ENCODE peak calls at places on chromosomes 1 and 21, in six cellular contexts. I, N, B, T, D and E are unnamed samples.

GRCh38 chr1:244349581-244350001 is 102.1 kb downstream of the ADSS2 start:
- DNase-seq in I (no peak), N (peak), B (peak), T (no peak), D (peak), E (no peak)

GRCh38 chr1:182032251-182032650 is 29.3 kb downstream of the ZNF648 start:
- DNase-seq in I (no peak), N (no peak), B (no peak), T (no peak), D (no peak), E (no peak)

GRCh38 chr1:51170342-51170741 is 65.7 kb upstream of the RNF11 start:
- DNase-seq in I (peak), N (peak), B (no peak), T (no peak), D (no peak), E (no peak)

GRCh38 chr1:37676281-37677243 is 15.8 kb upstream of the CDCA8 start:
- DNase-seq in I (no peak), N (no peak), B (no peak), T (no peak), D (no peak), E (no peak)

GRCh38 chr1:114609826-114610225 is 28.4 kb upstream of the BCAS2 start:
- DNase-seq in I (no peak), N (no peak), B (no peak), T (no peak), D (no peak), E (no peak)

GRCh38 chr1:16175610-16176553 is 20.0 kb upstream of the EPHA2 start:
- DNase-seq in I (peak), N (peak), B (no peak), T (no peak), D (no peak), E (no peak)

GRCh38 chr1:205375816-205376545 is 19.3 kb upstream of the KLHDC8A start:
- DNase-seq in I (peak), N (peak), B (peak), T (peak), D (no peak), E (peak)

GRCh38 chr1:224432672-224433040 is 1.9 kb downstream of the WDR26 start:
- DNase-seq in I (peak), N (no peak), B (no peak), T (no peak), D (no peak), E (no peak)

GRCh38 chr1:34547043-34547674 is 207.7 kb upstream of the GJB5 start:
- DNase-seq in I (no peak), N (no peak), B (peak), T (no peak), D (peak), E (peak)

GRCh38 chr21:45087022-45087823 is 12.8 kb downstream of the ADARB1 start:
- DNase-seq in I (no peak), N (peak), B (no peak), T (no peak), D (no peak), E (no peak)

GRCh38 chr21:42350899-42351543 is at the start of gene TFF2:
- DNase-seq in I (no peak), N (no peak), B (peak), T (no peak), D (no peak), E (no peak)

GRCh38 chr1:233597489-233597901 is 16.4 kb upstream of the KCNK1 start:
- DNase-seq in I (peak), N (no peak), B (no peak), T (no peak), D (no peak), E (no peak)

GRCh38 chr1:41174170-41174569 is 67.9 kb downstream of the SCMH1 start:
- DNase-seq in I (no peak), N (no peak), B (no peak), T (no peak), D (no peak), E (no peak)

GRCh38 chr1:112614460-112615065 is 4.4 kb downstream of the ST7L start:
- DNase-seq in I (peak), N (peak), B (no peak), T (no peak), D (peak), E (peak)

GRCh38 chr1:30599721-30600120 is 123.7 kb downstream of the MATN1 start:
- DNase-seq in I (no peak), N (no peak), B (peak), T (no peak), D (no peak), E (no peak)

GRCh38 chr1:117290855-117291254 is 76.4 kb upstream of the MAN1A2 start:
- DNase-seq in I (no peak), N (no peak), B (no peak), T (no peak), D (no peak), E (no peak)

GRCh38 chr21:45768011-45768740 is 124.7 kb downstream of the PCBP3 start:
- DNase-seq in I (peak), N (peak), B (no peak), T (no peak), D (no peak), E (no peak)

GRCh38 chr1:232890340-232890953 is 60.0 kb upstream of the NTPCR start:
- DNase-seq in I (peak), N (no peak), B (no peak), T (no peak), D (no peak), E (no peak)

GRCh38 chr1:18360251-18360650 is 120.5 kb upstream of the KLHDC7A start:
- DNase-seq in I (no peak), N (no peak), B (no peak), T (no peak), D (no peak), E (peak)

GRCh38 chr1:84620720-84621313 is 46.6 kb upstream of the CTBS start:
- DNase-seq in I (peak), N (peak), B (peak), T (peak), D (peak), E (peak)

GRCh38 chr21:37225440-37225839 is 41.7 kb downstream of the VPS26C start:
- DNase-seq in I (no peak), N (no peak), B (no peak), T (no peak), D (no peak), E (no peak)

GRCh38 chr1:21925334-21925940 is 11.7 kb downstream of the HSPG2 start:
- DNase-seq in I (no peak), N (no peak), B (no peak), T (no peak), D (no peak), E (no peak)

GRCh38 chr1:63169057-63169456 is 153.3 kb upstream of the FOXD3 start:
- DNase-seq in I (no peak), N (no peak), B (no peak), T (no peak), D (no peak), E (no peak)
- H3K23ac ChIP-seq in I (no peak), N (no peak), B (no peak), T (no peak), D (no peak), E (no peak)

GRCh38 chr1:177786346-177786745 is 183.5 kb downstream of the SEC16B start:
- DNase-seq in I (no peak), N (no peak), B (no peak), T (no peak), D (no peak), E (peak)

GRCh38 chr1:177794316-177794991 is 175.4 kb downstream of the SEC16B start:
- DNase-seq in I (no peak), N (no peak), B (no peak), T (peak), D (no peak), E (peak)

GRCh38 chr1:177790566-177790965 is 179.3 kb downstream of the SEC16B start:
- DNase-seq in I (no peak), N (no peak), B (no peak), T (no peak), D (no peak), E (no peak)

GRCh38 chr1:177784394-177784793 is 185.5 kb downstream of the SEC16B start:
- DNase-seq in I (no peak), N (no peak), B (no peak), T (no peak), D (no peak), E (no peak)

DNA sequence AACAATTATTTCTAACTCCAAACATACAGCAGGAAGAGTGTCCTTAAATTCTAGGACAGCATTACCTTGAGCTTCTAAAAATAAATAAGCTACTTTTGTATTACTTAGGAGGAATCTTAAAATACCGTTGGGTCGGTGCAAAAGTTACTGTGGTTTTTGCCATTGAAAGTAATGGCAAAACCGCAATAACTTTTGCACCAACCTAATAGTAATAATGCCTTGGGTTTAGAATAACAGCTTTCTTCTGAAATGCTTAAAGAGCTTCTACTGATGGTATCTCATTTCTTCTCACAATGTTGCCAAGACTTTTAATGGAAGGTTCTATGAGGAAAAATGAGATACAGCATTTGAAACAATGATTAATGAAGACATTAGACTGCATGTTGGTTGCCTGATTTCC is 179.9 kb downstream of the SEC16B start:
- DNase-seq in I (no peak), N (no peak), B (no peak), T (no peak), D (no peak), E (no peak)
- H2BK5ac ChIP-seq in I (no peak), N (no peak), B (no peak), T (no peak), D (no peak), E (no peak)

GRCh38 chr1:162059721-162060120 is 9.8 kb upstream of the NOS1AP start:
- DNase-seq in I (no peak), N (no peak), B (no peak), T (no peak), D (no peak), E (no peak)
- H3K23ac ChIP-seq in I (no peak), N (no peak), B (no peak), T (no peak), D (no peak), E (peak)

DNA sequence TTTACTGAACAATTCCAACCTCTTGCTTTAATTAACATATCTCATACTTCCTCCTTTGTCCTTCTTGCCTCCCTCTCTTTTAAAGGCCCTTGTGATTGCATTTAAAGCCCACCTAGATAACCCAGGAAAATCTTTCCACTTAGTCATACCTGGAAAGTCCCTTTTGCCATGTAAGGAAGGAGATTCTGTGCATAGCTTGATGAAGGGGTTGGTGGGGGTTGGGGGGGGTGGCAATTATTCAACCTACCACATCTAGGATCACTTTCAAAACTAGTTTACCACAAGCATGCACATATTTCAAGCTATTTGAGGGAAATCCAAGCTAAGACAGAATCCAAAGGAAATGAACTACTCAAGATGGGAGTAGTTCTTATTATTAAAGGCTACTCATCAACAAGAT is 249.1 kb upstream of the PTBP2 start:
- DNase-seq in I (peak), N (peak), B (no peak), T (no peak), D (no peak), E (no peak)
- H2BK5ac ChIP-seq in I (no peak), N (no peak), B (no peak), T (no peak), D (no peak), E (no peak)

DNA sequence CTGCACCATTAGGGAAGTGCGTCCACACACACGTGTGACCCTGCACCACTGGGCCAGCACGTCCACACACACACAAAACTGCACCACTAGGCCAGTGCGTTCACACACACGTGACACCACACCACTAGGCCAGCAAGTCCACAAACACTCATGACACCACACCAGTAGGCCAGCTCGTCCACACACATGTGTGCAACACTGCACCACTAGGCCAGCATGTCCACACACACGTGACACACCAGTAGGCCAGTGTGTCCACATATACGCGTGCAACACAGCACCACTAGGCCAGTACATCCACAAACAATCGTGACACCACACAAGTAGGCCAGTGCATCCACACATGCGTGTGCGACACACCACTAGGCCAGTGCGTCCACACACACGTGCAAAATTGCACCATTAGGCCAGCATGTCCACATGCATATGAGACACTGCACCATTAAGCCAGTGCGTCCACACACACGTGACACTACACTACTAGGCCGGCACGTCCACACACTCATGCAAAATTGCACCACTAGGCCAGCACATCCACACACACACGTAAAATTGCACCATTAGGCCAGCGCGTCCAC is 235.0 kb downstream of the SLC45A1 start:
- DNase-seq in I (no peak), N (no peak), B (no peak), T (no peak), D (no peak), E (no peak)
- H3K23ac ChIP-seq in I (no peak), N (peak), B (no peak), T (peak), D (peak), E (no peak)